ENCODE peak calls at places on chromosomes 7 and 10, in five cellular contexts. R is transverse colon, D is endothelial cell of umbilical vein, E is sigmoid colon, L is IMR-90. Y is an unnamed sample.

GRCh38 chr7:155252388-155252957 is 45.2 kb upstream of the INSIG1 start:
- DNase-seq in D (peak), E (no peak), L (peak), R (no peak), Y (no peak)

GRCh38 chr10:11149499-11149898 is 131.8 kb downstream of the CELF2 start:
- DNase-seq in D (no peak), R (no peak), L (no peak), E (no peak), Y (no peak)

GRCh38 chr10:51389415-51390342 is 309.7 kb downstream of the CSTF2T start:
- DNase-seq in L (peak), E (no peak), D (peak), R (peak), Y (peak)

GRCh38 chr10:101136007-101136707 is 5.1 kb downstream of the TLX1 start:
- DNase-seq in D (no peak), L (no peak), E (no peak), R (no peak), Y (no peak)

GRCh38 chr7:85130702-85131101 is 56.2 kb downstream of the SEMA3D start:
- DNase-seq in D (no peak), E (no peak), L (no peak), R (no peak), Y (no peak)

GRCh38 chr10:70441161-70441876 is at the start of gene NODAL:
- DNase-seq in L (no peak), E (no peak), R (no peak), D (no peak), Y (no peak)

GRCh38 chr10:62638062-62638477 is 166.4 kb upstream of the ADO start:
- DNase-seq in R (no peak), L (peak), E (no peak), D (no peak), Y (no peak)

GRCh38 chr10:74993649-74994048 is 117.8 kb upstream of the SAMD8 start:
- DNase-seq in E (no peak), L (no peak), R (no peak), D (no peak), Y (no peak)

GRCh38 chr7:124965553-124965952 is 35.9 kb upstream of the POT1 start:
- DNase-seq in D (no peak), E (no peak), R (no peak), L (no peak), Y (no peak)

GRCh38 chr10:117936136-117936535 is 110.6 kb downstream of the RAB11FIP2 start:
- DNase-seq in E (no peak), L (peak), D (no peak), R (no peak), Y (no peak)

GRCh38 chr10:119489572-119490326 is 52.8 kb downstream of the RGS10 start:
- DNase-seq in E (peak), R (peak), L (no peak), D (peak), Y (peak)

GRCh38 chr10:381805-382204 is 246.6 kb downstream of the ZMYND11 start:
- DNase-seq in E (peak), L (no peak), D (no peak), R (no peak), Y (no peak)

GRCh38 chr7:36300696-36301350 is 88.8 kb upstream of the ANLN start:
- DNase-seq in E (peak), R (no peak), D (no peak), L (no peak), Y (no peak)
- TF ChIP-seq POLR2A in E (no peak), R (no peak), D (no peak), L (no peak), Y (no peak)

DNA sequence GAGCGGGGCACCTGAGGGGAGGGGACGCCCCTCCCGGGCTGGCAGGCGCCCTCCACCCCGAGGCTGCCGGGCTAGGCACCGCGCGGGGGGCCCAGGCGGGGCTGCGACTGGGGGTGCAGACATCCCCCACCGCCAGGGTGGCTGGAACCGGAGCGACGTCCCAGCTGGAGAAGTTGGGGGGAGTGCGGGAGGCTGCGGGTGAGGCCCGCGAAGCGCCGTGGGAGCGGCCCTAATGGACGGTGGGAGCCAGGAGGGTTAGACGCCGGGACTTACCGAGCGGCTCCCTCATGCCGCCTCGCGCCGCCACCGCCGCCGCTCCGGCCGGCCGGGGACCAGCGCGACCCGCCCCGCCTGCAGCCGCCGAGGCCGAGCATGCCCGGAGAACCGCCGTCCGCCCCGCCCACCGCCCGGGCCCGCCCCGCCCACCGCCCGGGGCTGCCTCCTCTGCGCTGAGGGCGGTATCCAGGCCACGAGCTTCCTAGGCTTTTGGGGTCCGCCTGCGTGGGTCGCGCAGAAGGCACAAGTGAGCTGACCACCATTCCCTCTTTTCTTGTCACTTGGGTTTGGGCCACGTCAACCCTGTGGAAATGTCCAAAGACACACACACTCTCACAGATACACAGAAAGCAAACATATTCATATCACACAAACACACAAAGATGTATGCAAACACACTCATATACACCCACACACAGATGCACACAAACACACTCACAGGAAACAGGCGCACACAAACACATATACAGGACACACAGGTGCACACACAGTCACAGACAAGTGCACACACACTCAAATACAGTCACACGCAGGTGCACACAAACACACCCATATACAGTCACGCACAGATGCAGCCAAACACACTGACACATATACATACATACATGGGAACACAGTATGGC is at the start of gene JCAD:
- DNase-seq in E (peak), L (no peak), D (peak), R (peak), Y (peak)
- TF ChIP-seq POLR2A in E (no peak), L (no peak), D (peak), R (no peak), Y (peak)

DNA sequence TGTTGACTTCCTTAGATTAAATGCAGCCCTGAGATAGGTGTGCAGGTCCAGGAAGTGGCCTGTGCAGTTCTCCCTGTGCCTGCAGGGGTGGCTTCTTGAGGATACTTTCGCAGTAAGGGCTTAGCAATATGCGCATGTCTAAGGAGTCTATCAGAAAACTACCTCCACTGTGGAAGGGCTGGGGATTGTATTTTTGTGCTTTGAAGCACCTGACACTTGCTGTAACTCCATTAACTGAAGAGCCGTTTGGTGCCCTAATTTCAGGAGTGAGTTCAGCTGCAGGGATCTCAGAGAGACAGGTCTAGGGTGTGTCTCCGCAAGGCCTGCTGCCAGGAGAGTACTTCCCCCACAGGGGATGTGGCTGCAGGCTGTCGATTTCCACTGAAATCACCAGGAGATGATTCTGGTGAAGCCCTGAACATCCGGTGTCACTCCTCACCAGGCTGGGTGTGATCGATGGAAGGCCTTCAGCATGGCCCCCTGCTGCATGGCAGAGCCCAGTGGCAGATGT is 35.5 kb downstream of the IKZF1 start:
- DNase-seq in E (no peak), L (no peak), D (no peak), R (peak), Y (no peak)
- TF ChIP-seq POLR2A in E (no peak), L (no peak), D (no peak), R (no peak), Y (no peak)

GRCh38 chr7:76282344-76283253 is 19.9 kb upstream of the HSPB1 start:
- DNase-seq in D (no peak), E (no peak), L (no peak), R (no peak), Y (no peak)
- TF ChIP-seq POLR2A in D (no peak), E (no peak), L (no peak), R (no peak), Y (no peak)

GRCh38 chr7:100357131-100357561 is 771 bp upstream of the PILRB start:
- DNase-seq in R (no peak), E (no peak), D (no peak), L (no peak), Y (no peak)

GRCh38 chr7:100351657-100352058 is 6.3 kb upstream of the PILRB start:
- DNase-seq in D (no peak), L (no peak), E (peak), R (no peak), Y (no peak)

GRCh38 chr7:100352984-100353684 is 4.8 kb upstream of the PILRB start:
- DNase-seq in E (peak), D (no peak), R (no peak), L (no peak), Y (no peak)

GRCh38 chr7:100356416-100357068 is 1.4 kb upstream of the PILRB start:
- DNase-seq in L (no peak), R (no peak), E (no peak), D (no peak), Y (no peak)

DNA sequence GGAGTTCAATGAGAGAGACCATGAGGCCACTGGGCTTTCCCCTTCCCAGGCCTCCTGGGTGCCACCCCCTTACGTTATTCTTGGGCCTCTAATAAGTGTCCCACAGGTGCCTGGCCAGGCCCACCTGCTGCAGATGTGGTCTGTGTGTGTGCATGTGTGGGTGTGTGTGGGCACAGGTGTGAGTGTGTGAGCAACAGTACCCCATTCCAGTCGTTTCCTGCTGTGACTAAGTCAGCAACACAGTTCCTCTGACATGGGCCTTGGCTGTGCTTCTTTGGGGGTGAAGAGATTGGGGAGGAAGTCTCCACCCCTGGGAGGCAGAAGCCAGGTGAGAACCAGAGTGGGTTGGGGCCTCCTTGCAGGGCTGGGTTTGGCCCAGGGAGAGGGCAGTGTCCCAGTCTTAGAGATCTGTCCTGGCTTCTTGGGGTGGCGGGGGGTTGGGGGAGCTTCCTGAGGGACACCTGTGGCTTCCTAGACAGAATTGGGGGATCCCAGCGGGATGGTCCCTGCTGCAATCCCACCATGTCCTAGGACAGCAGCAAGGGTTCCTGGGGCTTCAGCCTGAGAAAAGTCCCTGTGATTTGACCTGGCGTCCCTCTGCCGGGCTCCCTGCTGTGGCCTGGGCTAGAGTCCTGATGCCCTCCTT is 4.1 kb upstream of the PILRB start:
- DNase-seq in R (no peak), D (no peak), L (no peak), E (peak), Y (no peak)
- TF ChIP-seq POLR2A in R (no peak), D (no peak), L (no peak), E (no peak), Y (no peak)

GRCh38 chr7:151028948-151029501 is 775 bp downstream of the ABCB8 start:
- DNase-seq in L (no peak), D (no peak), E (no peak), R (no peak), Y (no peak)

GRCh38 chr7:151031011-151031410 is 2.8 kb downstream of the ABCB8 start:
- DNase-seq in D (no peak), E (no peak), L (no peak), R (no peak), Y (no peak)

GRCh38 chr7:151024435-151025056 is at the start of gene ATG9B:
- DNase-seq in R (no peak), L (no peak), E (no peak), D (no peak), Y (no peak)

GRCh38 chr7:151025924-151026671 is 1.8 kb upstream of the ATG9B start:
- DNase-seq in E (no peak), R (no peak), L (peak), D (no peak), Y (no peak)

GRCh38 chr7:151028131-151028947 is at the start of gene ABCB8:
- DNase-seq in E (peak), D (peak), R (peak), L (peak), Y (peak)
- TF ChIP-seq POLR2A in E (peak), D (peak), R (peak), L (peak), Y (peak)

GRCh38 chr10:125123363-125124113 is 36.8 kb downstream of the CTBP2 start:
- DNase-seq in L (peak), E (peak), D (peak), R (peak), Y (peak)
- TF ChIP-seq POLR2A in L (no peak), E (no peak), D (no peak), R (peak), Y (no peak)

GRCh38 chr7:118350260-118350659 is 125.8 kb downstream of the ANKRD7 start:
- DNase-seq in L (no peak), D (no peak), R (no peak), E (no peak), Y (no peak)
- TF ChIP-seq POLR2A in L (no peak), D (no peak), R (no peak), E (no peak), Y (no peak)

DNA sequence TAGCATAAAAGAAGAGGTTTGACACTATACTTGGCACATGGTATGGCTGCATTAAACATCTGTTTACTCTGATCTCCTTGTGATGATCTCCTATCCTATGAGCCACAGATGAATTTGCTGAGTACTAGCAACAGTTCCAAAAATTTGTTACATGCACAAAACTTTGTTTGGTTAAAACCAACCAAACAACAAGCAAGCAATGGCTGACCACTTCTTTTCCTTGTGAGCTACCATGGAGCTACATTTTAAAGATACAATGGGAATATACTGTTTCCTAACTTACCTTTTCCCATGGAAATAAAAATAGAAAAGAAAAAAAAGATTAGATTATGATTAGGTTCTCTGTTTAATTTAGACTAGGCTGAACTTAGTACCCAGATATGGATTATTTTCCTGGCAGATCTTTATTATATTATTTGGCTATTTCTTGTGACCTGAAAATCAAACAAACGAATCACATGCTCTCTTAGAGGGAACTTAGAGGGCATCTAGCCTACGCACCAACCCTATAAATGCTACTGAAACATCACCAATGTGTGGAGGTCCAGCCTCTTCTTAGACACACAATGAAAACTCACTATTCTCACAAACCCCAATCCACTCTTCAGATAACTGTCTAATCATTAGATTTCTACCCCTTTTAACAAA is 80.1 kb upstream of the FAM133B start:
- DNase-seq in L (no peak), D (no peak), E (no peak), R (no peak), Y (no peak)
- TF ChIP-seq POLR2A in L (no peak), D (no peak), E (no peak), R (no peak), Y (no peak)

DNA sequence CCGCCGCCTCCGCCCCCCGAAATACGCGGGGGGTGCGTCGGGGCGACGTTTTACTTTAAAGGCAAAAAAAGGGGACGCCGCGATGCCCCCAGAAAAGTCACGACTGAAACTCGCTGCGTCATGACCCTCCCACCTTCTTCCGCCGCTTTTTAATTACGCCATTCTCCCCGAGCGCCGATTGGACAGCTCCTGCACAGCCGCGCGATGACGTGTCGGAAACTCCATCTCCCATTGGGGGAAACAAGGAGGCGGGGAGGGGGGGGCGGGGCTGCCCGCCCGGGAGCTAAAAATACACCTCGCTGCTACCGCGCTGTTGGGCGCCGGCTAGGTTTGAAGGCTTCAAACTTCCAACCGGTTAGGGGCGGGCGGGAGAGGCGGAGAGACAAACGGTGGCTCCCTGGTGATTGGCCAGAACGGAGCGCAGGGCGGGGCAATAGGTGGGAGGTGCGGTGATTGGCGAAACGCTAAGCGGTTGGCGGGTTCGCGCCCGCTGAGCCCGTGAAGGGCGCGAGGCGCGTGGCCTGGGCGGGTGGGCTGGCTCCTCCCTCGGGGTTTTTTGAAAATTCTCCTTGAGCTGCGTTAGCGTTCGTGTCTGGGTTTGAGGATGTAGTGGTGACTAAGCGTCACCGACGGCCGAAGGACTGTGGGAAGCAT is at the start of gene RHEB:
- DNase-seq in E (peak), R (peak), L (peak), D (peak), Y (peak)
- TF ChIP-seq POLR2A in E (peak), R (peak), L (no peak), D (no peak), Y (peak)

Y was measured in H54.